ENCODE peak calls at places on chromosomes 4 and X, in five cellular contexts. One of them, this sample, is unnamed.

GRCh38 chr4:6134612-6135220 is 65.6 kb downstream of the JAKMIP1 start:
- DNase-seq in GM23338: peak; percentile 11
- DNase-seq in neural progenitor cell: no peak
- DNase-seq in HCT116: peak; percentile 51
- DNase-seq in fibroblast of lung: no peak
- DNase-seq in this sample: no peak

GRCh38 chr4:12692815-12693214 is 791.3 kb downstream of the RAB28 start:
- DNase-seq in fibroblast of lung: no peak
- DNase-seq in HCT116: no peak
- DNase-seq in GM23338: no peak
- DNase-seq in neural progenitor cell: no peak
- DNase-seq in this sample: no peak

GRCh38 chrX:47187106-47187677 is 6.4 kb upstream of the UBA1 start:
- DNase-seq in GM23338: peak; percentile 25
- DNase-seq in fibroblast of lung: no peak
- DNase-seq in neural progenitor cell: no peak
- DNase-seq in HCT116: no peak
- DNase-seq in this sample: no peak

GRCh38 chr4:16029329-16029728 is 54.5 kb downstream of the PROM1 start:
- DNase-seq in fibroblast of lung: peak; percentile 58
- DNase-seq in GM23338: peak; percentile 61
- DNase-seq in HCT116: no peak
- DNase-seq in neural progenitor cell: no peak
- DNase-seq in this sample: no peak

GRCh38 chrX:23332101-23332887 is 2.4 kb upstream of the PTCHD1 start:
- DNase-seq in GM23338: peak; percentile 50
- DNase-seq in fibroblast of lung: peak; percentile 0
- DNase-seq in HCT116: no peak
- DNase-seq in neural progenitor cell: peak; percentile 29
- DNase-seq in this sample: peak; percentile 19

GRCh38 chrX:111608724-111609123 is 72.2 kb upstream of the ALG13 start:
- DNase-seq in fibroblast of lung: no peak
- DNase-seq in GM23338: no peak
- DNase-seq in neural progenitor cell: no peak
- DNase-seq in HCT116: no peak
- DNase-seq in this sample: no peak

GRCh38 chr4:8536467-8536866 is 43.7 kb upstream of the GPR78 start:
- DNase-seq in fibroblast of lung: no peak
- DNase-seq in GM23338: no peak
- DNase-seq in HCT116: no peak
- DNase-seq in neural progenitor cell: no peak
- DNase-seq in this sample: no peak

GRCh38 chr4:66899422-66900065 is 645.8 kb downstream of the CENPC start:
- DNase-seq in fibroblast of lung: no peak
- DNase-seq in neural progenitor cell: no peak
- DNase-seq in GM23338: no peak
- DNase-seq in HCT116: no peak
- DNase-seq in this sample: no peak

GRCh38 chr4:109912706-109913621 is at the start of gene EGF:
- DNase-seq in HCT116: no peak
- DNase-seq in GM23338: peak; percentile 54
- DNase-seq in fibroblast of lung: peak; percentile 25
- DNase-seq in neural progenitor cell: peak; percentile 38
- DNase-seq in this sample: peak; percentile 64

GRCh38 chr4:180926277-180926676 is 1316.9 kb upstream of the TENM3 start:
- DNase-seq in HCT116: no peak
- DNase-seq in fibroblast of lung: no peak
- DNase-seq in neural progenitor cell: no peak
- DNase-seq in GM23338: peak; percentile 15
- DNase-seq in this sample: no peak

GRCh38 chr4:770022-770421 is 55.9 kb downstream of the CPLX1 start:
- DNase-seq in GM23338: no peak
- DNase-seq in fibroblast of lung: no peak
- DNase-seq in neural progenitor cell: no peak
- DNase-seq in HCT116: no peak
- DNase-seq in this sample: no peak

GRCh38 chr4:3834186-3834920 is 68.2 kb downstream of the ADRA2C start:
- DNase-seq in HCT116: no peak
- DNase-seq in GM23338: no peak
- DNase-seq in fibroblast of lung: no peak
- DNase-seq in neural progenitor cell: no peak
- DNase-seq in this sample: no peak

GRCh38 chr4:16461362-16461761 is 235.1 kb upstream of the TAPT1 start:
- DNase-seq in neural progenitor cell: no peak
- DNase-seq in GM23338: no peak
- DNase-seq in fibroblast of lung: no peak
- DNase-seq in HCT116: no peak
- DNase-seq in this sample: no peak

GRCh38 chr4:138522366-138522765 is 280.2 kb upstream of the SLC7A11 start:
- DNase-seq in GM23338: peak; percentile 59
- DNase-seq in HCT116: peak; percentile 6
- DNase-seq in fibroblast of lung: peak; percentile 37
- DNase-seq in neural progenitor cell: peak; percentile 41
- DNase-seq in this sample: peak; percentile 15

GRCh38 chr4:111812760-111813159 is 332.5 kb upstream of the FAM241A start:
- DNase-seq in GM23338: no peak
- DNase-seq in neural progenitor cell: no peak
- DNase-seq in HCT116: no peak
- DNase-seq in fibroblast of lung: no peak
- DNase-seq in this sample: no peak

GRCh38 chr4:6263541-6264540 is 5.8 kb upstream of the WFS1 start:
- DNase-seq in neural progenitor cell: peak; percentile 67
- DNase-seq in GM23338: peak; percentile 68
- DNase-seq in fibroblast of lung: peak; percentile 68
- DNase-seq in HCT116: no peak
- DNase-seq in this sample: peak; percentile 72

GRCh38 chrX:12447448-12448154 is 309.3 kb downstream of the FRMPD4 start:
- DNase-seq in neural progenitor cell: no peak
- DNase-seq in GM23338: no peak
- DNase-seq in HCT116: no peak
- DNase-seq in fibroblast of lung: peak; percentile 90
- DNase-seq in this sample: peak; percentile 43

GRCh38 chr4:56324011-56324610 is 63.2 kb downstream of the AASDH start:
- DNase-seq in neural progenitor cell: no peak
- DNase-seq in GM23338: no peak
- DNase-seq in HCT116: no peak
- DNase-seq in fibroblast of lung: no peak
- DNase-seq in this sample: no peak

GRCh38 chr4:110109455-110109854 is 89.0 kb downstream of the ELOVL6 start:
- DNase-seq in GM23338: no peak
- DNase-seq in HCT116: no peak
- DNase-seq in fibroblast of lung: no peak
- DNase-seq in neural progenitor cell: no peak
- DNase-seq in this sample: no peak

GRCh38 chrX:53072418-53073114 is 9.6 kb upstream of the TSPYL2 start:
- DNase-seq in fibroblast of lung: no peak
- DNase-seq in HCT116: no peak
- DNase-seq in GM23338: no peak
- DNase-seq in neural progenitor cell: no peak
- DNase-seq in this sample: no peak

GRCh38 chr4:185532327-185532726 is 3.0 kb downstream of the PDLIM3 start:
- DNase-seq in GM23338: no peak
- DNase-seq in fibroblast of lung: no peak
- DNase-seq in neural progenitor cell: no peak
- DNase-seq in HCT116: no peak
- DNase-seq in this sample: no peak

GRCh38 chr4:185535818-185536729 is 767 bp upstream of the PDLIM3 start:
- DNase-seq in HCT116: no peak
- DNase-seq in neural progenitor cell: no peak
- DNase-seq in fibroblast of lung: no peak
- DNase-seq in GM23338: peak; percentile 22
- DNase-seq in this sample: no peak

GRCh38 chr4:185534534-185534849 is 815 bp downstream of the PDLIM3 start:
- DNase-seq in HCT116: no peak
- DNase-seq in neural progenitor cell: no peak
- DNase-seq in fibroblast of lung: no peak
- DNase-seq in GM23338: no peak
- DNase-seq in this sample: no peak

GRCh38 chr4:185532795-185533324 is 2.4 kb downstream of the PDLIM3 start:
- DNase-seq in fibroblast of lung: no peak
- DNase-seq in neural progenitor cell: no peak
- DNase-seq in GM23338: no peak
- DNase-seq in HCT116: no peak
- DNase-seq in this sample: no peak

DNA sequence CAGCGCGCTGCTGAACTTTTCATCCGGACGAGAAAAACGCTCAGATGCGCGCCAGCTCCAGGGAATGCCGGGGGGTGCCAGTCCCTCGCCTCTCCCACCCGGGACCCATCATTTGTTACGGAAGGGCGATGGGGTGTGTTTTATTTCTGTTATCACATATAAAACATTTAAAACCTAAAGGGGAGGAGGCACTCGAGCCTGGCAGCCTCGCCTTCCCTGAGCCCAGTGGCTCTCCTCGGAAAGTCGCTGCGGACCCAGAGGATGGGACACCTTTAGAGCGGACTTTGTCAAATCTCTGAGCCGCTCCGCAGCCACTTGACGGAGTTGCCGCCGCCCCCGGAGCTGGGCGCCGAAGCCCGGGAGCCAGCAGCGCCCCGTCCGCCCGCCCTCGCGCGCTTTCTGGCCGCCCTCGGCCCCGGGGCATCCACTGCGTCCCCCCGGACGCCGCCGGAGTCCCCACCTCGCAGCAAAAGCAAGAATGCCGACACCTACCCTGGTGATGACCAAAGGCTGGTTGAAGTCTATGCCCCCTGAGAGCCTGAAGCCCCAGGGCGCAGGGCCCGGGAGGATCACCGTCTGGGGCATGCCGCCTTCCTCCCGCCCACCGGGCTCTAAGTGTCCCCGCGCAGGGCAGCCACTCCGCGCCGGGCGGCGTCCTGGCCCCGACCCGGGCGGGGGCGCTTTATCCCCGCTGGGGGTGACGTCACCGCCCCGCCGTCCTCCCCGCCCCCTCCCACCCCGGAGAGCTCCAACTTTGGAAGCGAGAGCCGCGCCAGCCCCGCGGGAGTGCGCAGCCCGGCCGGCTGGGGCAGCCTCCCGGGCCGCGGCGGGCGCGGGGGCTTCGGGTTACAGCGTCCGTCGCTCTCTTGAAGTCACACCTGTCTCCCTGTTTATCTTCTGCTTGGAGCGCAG is at the start of gene PDLIM3:
- DNase-seq in fibroblast of lung: no peak
- DNase-seq in neural progenitor cell: peak; percentile 84
- DNase-seq in GM23338: peak; percentile 87
- DNase-seq in HCT116: peak; percentile 12
- DNase-seq in this sample: peak; percentile 80
- TF ChIP-seq EZH2 in fibroblast of lung: peak; percentile 17
- TF ChIP-seq EZH2 in neural progenitor cell: no peak
- TF ChIP-seq EZH2 in GM23338: peak; percentile 28
- TF ChIP-seq EZH2 in HCT116: no peak
- TF ChIP-seq EZH2 in this sample: no peak

DNA sequence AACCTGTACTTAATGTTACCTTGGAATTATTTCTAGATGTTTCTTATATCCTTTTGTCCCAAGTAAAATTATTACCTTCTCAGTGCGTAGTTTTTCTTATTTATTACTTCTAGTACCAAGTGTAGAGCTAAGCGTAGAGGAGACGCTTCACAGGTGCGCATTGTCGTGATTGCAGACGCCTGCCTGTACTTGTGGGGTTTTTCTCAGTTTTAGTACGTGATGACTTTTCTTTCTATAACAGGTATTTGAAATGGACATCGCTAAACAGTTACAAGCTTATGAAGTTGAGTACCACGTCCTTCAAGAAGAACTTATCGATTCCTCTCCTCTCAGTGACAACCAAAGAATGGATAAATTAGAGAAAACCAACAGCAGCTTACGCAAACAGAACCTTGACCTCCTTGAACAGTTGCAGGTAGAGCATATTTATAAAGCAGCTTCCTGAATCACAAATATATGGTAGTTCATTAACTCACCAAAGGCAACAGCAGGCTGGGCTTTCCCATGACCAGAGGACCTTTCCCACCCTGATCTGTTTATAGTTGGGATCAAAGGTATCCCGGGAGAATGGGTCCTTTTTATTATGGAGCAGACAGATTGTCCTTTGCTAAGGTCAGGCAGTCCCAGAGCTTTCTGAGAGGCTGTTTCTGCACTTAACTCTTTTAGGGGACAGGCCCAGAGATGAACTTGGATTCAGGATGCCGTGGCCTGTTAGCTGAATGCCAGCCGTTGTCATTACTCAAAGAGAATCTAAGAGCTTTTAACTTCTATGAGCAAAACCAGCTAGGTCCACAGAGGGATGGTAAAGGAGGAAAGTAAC is 172.9 kb downstream of the PTTG2 start:
- DNase-seq in neural progenitor cell: no peak
- DNase-seq in fibroblast of lung: no peak
- DNase-seq in GM23338: no peak
- DNase-seq in HCT116: no peak
- DNase-seq in this sample: peak; percentile 71
- TF ChIP-seq EZH2 in neural progenitor cell: no peak
- TF ChIP-seq EZH2 in fibroblast of lung: no peak
- TF ChIP-seq EZH2 in GM23338: no peak
- TF ChIP-seq EZH2 in HCT116: no peak
- TF ChIP-seq EZH2 in this sample: no peak

DNA sequence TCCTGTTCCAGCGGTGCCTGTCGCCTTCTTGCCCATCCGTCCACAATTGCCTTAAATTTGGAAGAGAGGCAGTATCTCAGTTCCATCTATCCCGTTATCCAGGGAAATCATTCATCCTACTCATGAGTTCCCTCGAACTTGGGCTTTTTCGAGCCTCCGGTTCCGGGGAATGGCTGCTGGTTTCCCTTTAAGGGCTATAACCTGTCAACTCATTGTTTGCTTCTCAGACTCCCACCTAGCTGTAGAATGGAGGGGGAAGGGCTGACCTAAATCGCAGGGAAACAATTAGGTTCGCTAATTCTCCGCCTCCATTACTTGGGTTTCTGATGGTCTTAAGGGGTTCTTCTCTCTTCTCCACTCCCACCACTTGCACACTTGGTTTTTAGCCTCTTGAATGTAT is 1.2 kb downstream of the UCHL1 start:
- DNase-seq in HCT116: no peak
- DNase-seq in GM23338: no peak
- DNase-seq in fibroblast of lung: peak; percentile 4
- DNase-seq in neural progenitor cell: peak; percentile 57
- DNase-seq in this sample: no peak
- TF ChIP-seq EZH2 in HCT116: no peak
- TF ChIP-seq EZH2 in GM23338: no peak
- TF ChIP-seq EZH2 in fibroblast of lung: peak; percentile 32
- TF ChIP-seq EZH2 in neural progenitor cell: no peak
- TF ChIP-seq EZH2 in this sample: no peak

DNA sequence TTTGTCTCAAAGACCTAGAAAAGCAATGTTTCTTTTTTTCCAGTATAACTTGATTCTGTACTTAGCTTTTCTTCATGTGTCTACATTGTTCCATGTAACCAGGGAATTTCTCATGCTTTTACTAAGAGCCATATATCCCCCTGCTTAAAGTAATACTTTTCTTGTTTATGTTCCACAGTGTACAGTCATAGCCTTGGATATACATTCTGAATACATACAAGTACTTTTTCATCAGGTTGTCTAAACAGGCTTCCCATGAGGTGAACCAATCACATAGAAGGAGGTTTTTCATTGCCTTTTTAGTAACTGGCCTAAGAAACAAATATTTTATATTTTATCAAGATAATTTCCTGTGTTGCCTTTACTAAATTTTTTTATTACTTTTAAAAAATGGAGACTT is 52.8 kb downstream of the SLC2A9 start:
- DNase-seq in fibroblast of lung: peak; percentile 29
- DNase-seq in GM23338: no peak
- DNase-seq in neural progenitor cell: no peak
- DNase-seq in HCT116: no peak
- DNase-seq in this sample: no peak
- TF ChIP-seq EZH2 in fibroblast of lung: no peak
- TF ChIP-seq EZH2 in GM23338: no peak
- TF ChIP-seq EZH2 in neural progenitor cell: no peak
- TF ChIP-seq EZH2 in HCT116: no peak
- TF ChIP-seq EZH2 in this sample: no peak

This sample was measured in hepatocyte.